ENCODE peak calls at places on chromosomes 11 and 22, in four cellular contexts. One of them, this sample, is unnamed.

GRCh38 chr11:85815186-85815911 is 4.4 kb upstream of the SYTL2 start:
- DNase-seq in H1: no peak
- DNase-seq in ovary: no peak
- DNase-seq in A549: no peak
- DNase-seq in this sample: peak; percentile 28

GRCh38 chr11:71465054-71465453 is 12.1 kb downstream of the NADSYN1 start:
- DNase-seq in H1: no peak
- DNase-seq in ovary: no peak
- DNase-seq in A549: no peak
- DNase-seq in this sample: no peak

GRCh38 chr22:30948930-30949342 is 19.6 kb downstream of the MORC2 start:
- DNase-seq in H1: no peak
- DNase-seq in ovary: no peak
- DNase-seq in A549: peak; percentile 8
- DNase-seq in this sample: no peak

GRCh38 chr22:31625661-31626426 is 36.2 kb downstream of the PISD start:
- DNase-seq in H1: no peak
- DNase-seq in ovary: peak; percentile 44
- DNase-seq in A549: no peak
- DNase-seq in this sample: peak; percentile 50

GRCh38 chr11:46380340-46381045 is 976 bp upstream of the MDK start:
- DNase-seq in H1: no peak
- DNase-seq in ovary: peak; percentile 78
- DNase-seq in A549: no peak
- DNase-seq in this sample: peak; percentile 50

GRCh38 chr22:43985532-43985931 is 30.3 kb downstream of the SAMM50 start:
- DNase-seq in H1: no peak
- DNase-seq in ovary: peak; percentile 70
- DNase-seq in A549: no peak
- DNase-seq in this sample: no peak

GRCh38 chr11:2890466-2891241 is 5.1 kb upstream of the CDKN1C start:
- DNase-seq in H1: no peak
- DNase-seq in ovary: peak; percentile 99
- DNase-seq in A549: no peak
- DNase-seq in this sample: no peak

GRCh38 chr11:12205330-12205729 is 94.9 kb downstream of the MICAL2 start:
- DNase-seq in H1: no peak
- DNase-seq in ovary: no peak
- DNase-seq in A549: no peak
- DNase-seq in this sample: no peak

DNA sequence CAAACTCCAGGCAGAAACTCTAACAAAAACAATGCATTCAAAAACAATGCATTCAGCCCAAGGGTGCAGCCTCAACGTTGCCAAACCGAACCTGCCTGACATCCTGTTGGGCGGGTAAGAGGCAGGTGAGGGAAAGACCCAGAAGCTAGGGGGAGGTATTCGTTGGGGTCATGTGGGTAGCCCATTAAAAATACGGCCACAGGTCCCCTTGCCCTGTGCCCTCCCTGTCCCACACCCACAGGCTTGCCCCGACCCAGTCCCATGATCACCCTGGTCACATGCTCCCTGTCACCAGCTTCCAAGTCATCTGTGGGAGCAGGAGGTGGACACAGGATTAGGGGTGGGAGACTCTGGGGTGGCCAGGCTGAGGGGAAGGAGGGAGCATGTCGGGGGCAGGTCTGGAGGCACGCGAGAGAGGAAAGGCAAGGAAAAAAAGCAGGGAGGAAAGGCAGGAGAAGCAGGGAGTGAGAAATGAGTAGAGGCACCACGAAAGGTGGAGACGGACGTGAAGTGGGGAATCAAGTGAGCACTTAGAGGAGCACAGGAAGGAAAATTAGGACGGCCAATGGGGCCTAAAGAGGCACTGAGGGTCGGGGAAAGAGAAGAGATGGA is 683 bp downstream of the PLA2G6 start:
- DNase-seq in H1: no peak
- DNase-seq in ovary: peak; percentile 46
- DNase-seq in A549: no peak
- DNase-seq in this sample: peak; percentile 60
- TF ChIP-seq POLR2A in H1: no peak
- TF ChIP-seq POLR2A in ovary: no peak
- TF ChIP-seq POLR2A in A549: no peak
- TF ChIP-seq POLR2A in this sample: no peak

GRCh38 chr22:46288846-46289243 is 7.8 kb upstream of the GTSE1 start:
- DNase-seq in H1: no peak
- DNase-seq in ovary: no peak
- DNase-seq in A549: no peak
- DNase-seq in this sample: no peak

GRCh38 chr22:46286006-46286405 is 10.7 kb upstream of the GTSE1 start:
- DNase-seq in H1: no peak
- DNase-seq in ovary: no peak
- DNase-seq in A549: no peak
- DNase-seq in this sample: no peak

GRCh38 chr22:46286941-46287872 is 9.5 kb upstream of the GTSE1 start:
- DNase-seq in H1: no peak
- DNase-seq in ovary: no peak
- DNase-seq in A549: no peak
- DNase-seq in this sample: no peak

GRCh38 chr22:46289244-46289891 is 7.3 kb upstream of the GTSE1 start:
- DNase-seq in H1: no peak
- DNase-seq in ovary: no peak
- DNase-seq in A549: no peak
- DNase-seq in this sample: no peak

GRCh38 chr22:46287873-46288751 is 8.6 kb upstream of the GTSE1 start:
- DNase-seq in H1: no peak
- DNase-seq in ovary: no peak
- DNase-seq in A549: no peak
- DNase-seq in this sample: no peak
- TF ChIP-seq POLR2A in H1: no peak
- TF ChIP-seq POLR2A in ovary: no peak
- TF ChIP-seq POLR2A in A549: no peak
- TF ChIP-seq POLR2A in this sample: peak; percentile 3

DNA sequence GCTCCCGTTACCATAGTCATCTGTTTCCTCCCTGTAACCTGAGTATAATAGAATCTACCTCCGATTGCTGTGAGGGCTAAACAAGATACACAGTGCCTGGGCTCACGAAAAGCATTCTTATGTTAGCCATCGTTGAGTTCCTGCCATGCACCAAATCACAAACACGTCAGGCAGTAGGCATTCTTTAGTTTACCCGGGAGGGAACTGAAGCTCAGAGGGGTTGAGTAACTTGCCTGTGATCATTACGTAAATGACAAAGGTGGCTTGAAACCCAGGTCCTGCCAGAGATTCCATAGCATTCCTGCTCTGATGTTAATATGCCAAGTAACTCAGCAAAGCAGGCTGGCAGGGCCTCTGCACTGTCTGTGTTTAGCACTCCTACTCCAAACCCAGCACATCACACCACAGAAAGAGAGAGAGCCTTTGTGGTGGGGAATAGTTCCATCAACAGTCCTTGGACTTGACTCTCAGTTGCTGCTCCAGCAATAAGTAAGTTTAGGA is 1.4 kb downstream of the SCN2B start:
- DNase-seq in H1: no peak
- DNase-seq in ovary: no peak
- DNase-seq in A549: peak; percentile 14
- DNase-seq in this sample: no peak
- TF ChIP-seq POLR2A in H1: no peak
- TF ChIP-seq POLR2A in ovary: no peak
- TF ChIP-seq POLR2A in A549: no peak
- TF ChIP-seq POLR2A in this sample: no peak

DNA sequence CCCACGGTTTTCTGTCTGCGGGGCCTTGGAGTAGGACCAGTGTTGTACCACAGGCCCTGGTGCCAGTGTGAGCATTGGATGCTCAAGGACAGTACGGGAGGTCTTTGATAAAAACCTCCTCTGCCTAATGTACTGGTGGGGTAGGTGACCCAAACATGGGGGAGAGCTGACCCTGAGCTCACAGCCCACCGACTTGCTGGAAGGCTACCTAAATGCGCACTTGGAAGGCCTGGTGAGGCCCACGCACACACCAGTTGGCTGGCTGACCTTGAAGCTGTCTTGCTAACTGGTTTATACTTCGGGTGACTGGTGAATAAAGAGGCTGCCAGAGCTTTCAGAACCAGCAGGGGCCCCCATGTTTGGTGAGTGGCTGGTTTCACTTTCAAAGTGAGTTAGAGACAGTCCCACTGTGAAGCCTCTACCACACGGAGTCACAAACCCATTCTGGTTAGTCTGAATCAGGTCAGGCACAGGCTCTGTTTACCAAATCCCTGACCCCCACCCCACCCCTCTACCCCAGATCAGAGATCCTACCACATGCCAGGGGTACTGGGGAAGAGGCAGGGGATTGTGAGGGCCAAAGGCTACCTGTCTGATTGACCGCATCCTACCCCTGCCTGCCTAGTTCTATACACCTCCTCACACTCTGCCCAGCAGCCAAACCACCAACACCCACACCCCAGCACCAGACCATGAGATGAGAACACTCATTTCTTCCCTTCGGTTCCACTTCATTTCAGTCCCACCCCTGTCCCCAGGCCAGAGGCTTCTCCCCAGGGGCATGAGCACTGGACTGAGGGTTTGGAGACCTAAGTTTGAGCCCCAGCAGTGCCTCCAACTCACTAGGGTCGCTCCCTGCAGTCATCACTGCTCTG is 12.7 kb upstream of the IL2RB start:
- DNase-seq in H1: no peak
- DNase-seq in ovary: no peak
- DNase-seq in A549: no peak
- DNase-seq in this sample: no peak
- TF ChIP-seq POLR2A in H1: no peak
- TF ChIP-seq POLR2A in ovary: no peak
- TF ChIP-seq POLR2A in A549: no peak
- TF ChIP-seq POLR2A in this sample: no peak

DNA sequence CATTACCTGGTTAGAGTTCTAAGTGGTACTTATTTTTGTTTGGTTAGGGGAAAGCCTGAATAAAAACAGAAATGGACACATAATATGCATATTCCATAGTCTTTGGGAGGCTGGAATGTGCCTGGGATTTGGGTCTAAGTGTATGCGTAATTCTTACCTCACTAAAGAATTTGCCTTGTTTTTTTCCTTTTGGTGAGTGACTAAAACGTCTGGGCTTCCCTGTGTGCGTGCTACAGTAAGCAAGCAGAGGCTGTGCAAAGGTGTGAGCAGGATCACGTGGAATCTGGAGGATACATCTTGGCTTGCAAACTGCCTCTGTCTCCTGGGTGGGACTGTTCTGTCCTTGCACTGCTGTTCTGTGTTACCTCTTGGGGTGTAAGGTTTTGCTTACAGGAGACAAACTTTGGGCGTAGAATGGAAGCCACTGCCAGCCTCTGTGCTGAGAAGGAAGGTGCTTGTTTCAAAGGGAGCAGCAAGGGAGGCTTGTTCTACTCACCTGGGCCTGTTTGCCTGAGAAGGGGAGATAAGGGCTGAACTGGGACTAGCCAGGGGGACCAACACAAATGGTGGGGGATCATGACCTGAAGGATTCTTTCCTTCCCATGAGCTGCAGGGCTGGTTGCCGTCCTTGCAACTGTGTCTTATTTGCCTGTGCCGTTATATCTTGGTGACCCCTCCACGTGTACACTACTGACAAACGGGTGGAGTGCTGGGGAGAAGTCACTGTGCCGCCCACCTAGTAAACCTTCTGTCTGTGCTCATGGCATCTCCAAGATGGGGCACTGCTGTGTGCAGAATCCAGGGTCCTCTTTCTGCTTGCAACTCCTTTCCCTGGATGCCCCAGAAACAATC is 4.5 kb downstream of the NEAT1 start:
- DNase-seq in H1: no peak
- DNase-seq in ovary: peak; percentile 54
- DNase-seq in A549: peak; percentile 80
- DNase-seq in this sample: peak; percentile 87
- TF ChIP-seq POLR2A in H1: peak; percentile 78
- TF ChIP-seq POLR2A in ovary: peak; percentile 30
- TF ChIP-seq POLR2A in A549: peak; percentile 62
- TF ChIP-seq POLR2A in this sample: peak; percentile 86

DNA sequence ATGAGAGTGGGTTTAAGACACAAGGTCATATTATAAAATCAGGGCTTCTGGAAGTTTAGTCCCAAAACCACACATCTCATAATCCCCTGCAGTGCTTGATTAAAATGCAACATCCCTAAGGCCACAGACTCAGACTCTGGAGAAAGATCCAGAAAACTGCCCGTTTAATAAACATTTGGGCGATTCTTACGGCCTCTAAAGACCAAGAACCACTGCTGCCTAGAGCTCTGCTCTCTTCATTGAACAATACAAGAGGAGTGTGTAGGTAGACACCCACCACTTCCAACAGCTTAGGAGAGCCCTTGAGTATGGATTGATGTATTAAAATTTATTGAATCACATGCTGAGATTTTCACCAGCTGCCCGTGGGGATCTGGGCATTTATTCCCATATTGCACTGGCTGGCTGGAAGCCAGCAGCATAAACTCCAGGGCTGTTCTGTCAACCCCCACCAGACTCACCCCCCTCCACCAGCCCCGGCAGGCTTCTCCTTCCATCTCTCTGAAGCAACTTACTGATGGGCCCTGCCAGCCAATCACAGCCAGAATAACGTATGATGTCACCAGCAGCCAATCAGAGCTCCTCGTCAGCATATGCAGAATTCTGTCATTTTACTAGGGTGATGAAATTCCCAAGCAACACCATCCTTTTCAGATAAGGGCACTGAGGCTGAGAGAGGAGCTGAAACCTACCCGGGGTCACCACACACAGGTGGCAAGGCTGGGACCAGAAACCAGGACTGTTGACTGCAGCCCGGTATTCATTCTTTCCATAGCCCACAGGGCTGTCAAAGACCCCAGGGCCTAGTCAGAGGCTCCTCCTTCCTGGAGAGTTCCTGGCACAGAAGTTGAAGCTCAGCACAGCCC is 749 bp upstream of the BEST1 start:
- DNase-seq in H1: peak; percentile 34
- DNase-seq in ovary: peak; percentile 83
- DNase-seq in A549: peak; percentile 71
- DNase-seq in this sample: peak; percentile 98
- TF ChIP-seq POLR2A in H1: peak; percentile 38
- TF ChIP-seq POLR2A in ovary: peak; percentile 62
- TF ChIP-seq POLR2A in A549: no peak
- TF ChIP-seq POLR2A in this sample: peak; percentile 78

GRCh38 chr22:20206709-20207215 is 55.9 kb upstream of the CCDC188 start:
- DNase-seq in H1: no peak
- DNase-seq in ovary: no peak
- DNase-seq in A549: peak; percentile 17
- DNase-seq in this sample: no peak
- TF ChIP-seq POLR2A in H1: no peak
- TF ChIP-seq POLR2A in ovary: no peak
- TF ChIP-seq POLR2A in A549: no peak
- TF ChIP-seq POLR2A in this sample: no peak

GRCh38 chr11:126734752-126735151 is 265.8 kb downstream of the KIRREL3 start:
- DNase-seq in H1: no peak
- DNase-seq in ovary: no peak
- DNase-seq in A549: no peak
- DNase-seq in this sample: no peak
- TF ChIP-seq POLR2A in H1: no peak
- TF ChIP-seq POLR2A in ovary: no peak
- TF ChIP-seq POLR2A in A549: no peak
- TF ChIP-seq POLR2A in this sample: no peak

GRCh38 chr22:50115693-50116092 is 25.9 kb downstream of the MOV10L1 start:
- DNase-seq in H1: no peak
- DNase-seq in ovary: peak; percentile 58
- DNase-seq in A549: no peak
- DNase-seq in this sample: no peak
- TF ChIP-seq POLR2A in H1: no peak
- TF ChIP-seq POLR2A in ovary: no peak
- TF ChIP-seq POLR2A in A549: no peak
- TF ChIP-seq POLR2A in this sample: no peak